ENCODE peak calls at places on chromosomes 1 and 21, in seven cellular contexts. One of them, this sample, is unnamed.

GRCh38 chr1:234925440-234926251 is 203.0 kb downstream of the TOMM20 start:
- DNase-seq in endodermal cell: peak
- DNase-seq in stomach: no peak
- DNase-seq in heart left ventricle: no peak
- DNase-seq in HL-60: no peak
- DNase-seq in hepatocyte: peak
- DNase-seq in fibroblast of villous mesenchyme: peak
- DNase-seq in this sample: peak

GRCh38 chr1:101820080-101820479 is 176.6 kb downstream of the OLFM3 start:
- DNase-seq in heart left ventricle: no peak
- DNase-seq in hepatocyte: peak
- DNase-seq in stomach: no peak
- DNase-seq in endodermal cell: peak
- DNase-seq in HL-60: peak
- DNase-seq in fibroblast of villous mesenchyme: peak
- DNase-seq in this sample: peak

GRCh38 chr1:219708919-219709318 is 96.0 kb upstream of the ZC3H11B start:
- DNase-seq in fibroblast of villous mesenchyme: no peak
- DNase-seq in endodermal cell: no peak
- DNase-seq in heart left ventricle: no peak
- DNase-seq in stomach: no peak
- DNase-seq in hepatocyte: no peak
- DNase-seq in HL-60: no peak
- DNase-seq in this sample: no peak

GRCh38 chr1:240293706-240294105 is 202.0 kb downstream of the FMN2 start:
- DNase-seq in endodermal cell: no peak
- DNase-seq in stomach: no peak
- DNase-seq in hepatocyte: no peak
- DNase-seq in heart left ventricle: no peak
- DNase-seq in HL-60: no peak
- DNase-seq in fibroblast of villous mesenchyme: no peak
- DNase-seq in this sample: no peak

GRCh38 chr1:58823481-58824010 is 39.7 kb upstream of the JUN start:
- DNase-seq in hepatocyte: peak
- DNase-seq in heart left ventricle: no peak
- DNase-seq in HL-60: no peak
- DNase-seq in fibroblast of villous mesenchyme: peak
- DNase-seq in stomach: peak
- DNase-seq in endodermal cell: no peak
- DNase-seq in this sample: peak

GRCh38 chr1:244968431-244968830 is 104.1 kb upstream of the HNRNPU start:
- DNase-seq in heart left ventricle: no peak
- DNase-seq in fibroblast of villous mesenchyme: no peak
- DNase-seq in HL-60: no peak
- DNase-seq in stomach: no peak
- DNase-seq in hepatocyte: no peak
- DNase-seq in endodermal cell: peak
- DNase-seq in this sample: peak

GRCh38 chr1:188958461-188959115 is 1519.1 kb downstream of the BRINP3 start:
- DNase-seq in fibroblast of villous mesenchyme: no peak
- DNase-seq in stomach: no peak
- DNase-seq in hepatocyte: no peak
- DNase-seq in HL-60: no peak
- DNase-seq in heart left ventricle: no peak
- DNase-seq in endodermal cell: no peak
- DNase-seq in this sample: no peak

GRCh38 chr1:172246521-172247390 is 173.7 kb upstream of the C1orf105 start:
- DNase-seq in fibroblast of villous mesenchyme: peak
- DNase-seq in stomach: no peak
- DNase-seq in HL-60: no peak
- DNase-seq in hepatocyte: no peak
- DNase-seq in heart left ventricle: no peak
- DNase-seq in endodermal cell: no peak
- DNase-seq in this sample: no peak

GRCh38 chr1:65431111-65431705 is 10.7 kb downstream of the LEPR start:
- DNase-seq in endodermal cell: no peak
- DNase-seq in heart left ventricle: no peak
- DNase-seq in HL-60: peak
- DNase-seq in stomach: no peak
- DNase-seq in hepatocyte: peak
- DNase-seq in fibroblast of villous mesenchyme: peak
- DNase-seq in this sample: peak

DNA sequence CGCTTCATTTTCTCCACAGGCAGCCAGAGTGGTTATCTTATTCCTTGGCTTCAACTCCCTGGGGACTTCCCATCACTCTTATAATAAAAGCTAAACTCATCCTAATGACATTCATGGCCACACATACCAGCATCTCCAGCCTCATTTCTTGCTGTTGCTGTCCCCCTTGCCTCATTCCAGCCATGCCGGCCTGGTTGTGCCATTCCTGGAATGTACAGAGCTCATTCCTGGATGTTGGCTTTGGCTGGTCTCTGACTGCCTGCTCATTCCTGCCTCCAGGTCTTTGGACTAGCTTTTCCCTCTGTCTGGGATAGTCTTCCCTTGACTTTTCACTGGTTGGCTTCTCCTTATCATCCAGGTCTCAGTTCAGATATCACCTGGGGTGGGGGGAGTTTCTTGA is 2.4 kb upstream of the PEF1 start:
- DNase-seq in hepatocyte: no peak
- DNase-seq in endodermal cell: no peak
- DNase-seq in stomach: no peak
- DNase-seq in fibroblast of villous mesenchyme: no peak
- DNase-seq in HL-60: no peak
- DNase-seq in heart left ventricle: no peak
- DNase-seq in this sample: peak
- TF ChIP-seq CTCF in hepatocyte: no peak
- TF ChIP-seq CTCF in endodermal cell: no peak
- TF ChIP-seq CTCF in stomach: no peak
- TF ChIP-seq CTCF in fibroblast of villous mesenchyme: no peak
- TF ChIP-seq CTCF in HL-60: no peak
- TF ChIP-seq CTCF in heart left ventricle: no peak
- TF ChIP-seq CTCF in this sample: peak

GRCh38 chr1:214550339-214551051 is 907 bp downstream of the PTPN14 start:
- DNase-seq in stomach: no peak
- DNase-seq in heart left ventricle: no peak
- DNase-seq in hepatocyte: no peak
- DNase-seq in endodermal cell: peak
- DNase-seq in fibroblast of villous mesenchyme: peak
- DNase-seq in HL-60: no peak
- DNase-seq in this sample: no peak
- H3K4me3 ChIP-seq in stomach: peak
- H3K4me3 ChIP-seq in heart left ventricle: peak
- H3K4me3 ChIP-seq in hepatocyte: peak
- H3K4me3 ChIP-seq in endodermal cell: peak
- H3K4me3 ChIP-seq in fibroblast of villous mesenchyme: peak
- H3K4me3 ChIP-seq in HL-60: no peak
- H3K4me3 ChIP-seq in this sample: peak

GRCh38 chr1:164706596-164706995 is 147.6 kb downstream of the PBX1 start:
- DNase-seq in heart left ventricle: no peak
- DNase-seq in hepatocyte: no peak
- DNase-seq in endodermal cell: no peak
- DNase-seq in fibroblast of villous mesenchyme: no peak
- DNase-seq in stomach: no peak
- DNase-seq in HL-60: no peak
- DNase-seq in this sample: no peak

GRCh38 chr1:164703971-164704411 is 145.0 kb downstream of the PBX1 start:
- DNase-seq in stomach: no peak
- DNase-seq in heart left ventricle: no peak
- DNase-seq in endodermal cell: no peak
- DNase-seq in fibroblast of villous mesenchyme: peak
- DNase-seq in HL-60: no peak
- DNase-seq in hepatocyte: no peak
- DNase-seq in this sample: no peak

GRCh38 chr1:164702664-164703063 is 143.7 kb downstream of the PBX1 start:
- DNase-seq in fibroblast of villous mesenchyme: no peak
- DNase-seq in HL-60: no peak
- DNase-seq in hepatocyte: no peak
- DNase-seq in endodermal cell: no peak
- DNase-seq in stomach: no peak
- DNase-seq in heart left ventricle: no peak
- DNase-seq in this sample: no peak

GRCh38 chr1:164703415-164703814 is 144.4 kb downstream of the PBX1 start:
- DNase-seq in hepatocyte: no peak
- DNase-seq in stomach: no peak
- DNase-seq in endodermal cell: no peak
- DNase-seq in heart left ventricle: no peak
- DNase-seq in HL-60: no peak
- DNase-seq in fibroblast of villous mesenchyme: no peak
- DNase-seq in this sample: no peak

GRCh38 chr1:164704954-164705353 is 146.0 kb downstream of the PBX1 start:
- DNase-seq in heart left ventricle: no peak
- DNase-seq in HL-60: no peak
- DNase-seq in endodermal cell: no peak
- DNase-seq in fibroblast of villous mesenchyme: no peak
- DNase-seq in hepatocyte: no peak
- DNase-seq in stomach: no peak
- DNase-seq in this sample: no peak
- TF ChIP-seq CTCF in heart left ventricle: no peak
- TF ChIP-seq CTCF in HL-60: no peak
- TF ChIP-seq CTCF in endodermal cell: peak
- TF ChIP-seq CTCF in fibroblast of villous mesenchyme: peak
- TF ChIP-seq CTCF in hepatocyte: peak
- TF ChIP-seq CTCF in stomach: no peak
- TF ChIP-seq CTCF in this sample: no peak

GRCh38 chr1:203680765-203681164 is 54.1 kb downstream of the ATP2B4 start:
- DNase-seq in endodermal cell: no peak
- DNase-seq in hepatocyte: no peak
- DNase-seq in stomach: no peak
- DNase-seq in heart left ventricle: no peak
- DNase-seq in HL-60: no peak
- DNase-seq in fibroblast of villous mesenchyme: no peak
- DNase-seq in this sample: no peak

GRCh38 chr1:203684077-203684476 is 57.4 kb downstream of the ATP2B4 start:
- DNase-seq in hepatocyte: no peak
- DNase-seq in heart left ventricle: no peak
- DNase-seq in fibroblast of villous mesenchyme: no peak
- DNase-seq in stomach: no peak
- DNase-seq in endodermal cell: no peak
- DNase-seq in HL-60: no peak
- DNase-seq in this sample: no peak

GRCh38 chr1:203681739-203682138 is 55.1 kb downstream of the ATP2B4 start:
- DNase-seq in stomach: no peak
- DNase-seq in HL-60: no peak
- DNase-seq in endodermal cell: no peak
- DNase-seq in heart left ventricle: no peak
- DNase-seq in fibroblast of villous mesenchyme: no peak
- DNase-seq in hepatocyte: no peak
- DNase-seq in this sample: no peak

GRCh38 chr1:203686091-203686632 is 59.5 kb downstream of the ATP2B4 start:
- DNase-seq in hepatocyte: peak
- DNase-seq in stomach: no peak
- DNase-seq in endodermal cell: no peak
- DNase-seq in heart left ventricle: no peak
- DNase-seq in HL-60: no peak
- DNase-seq in fibroblast of villous mesenchyme: peak
- DNase-seq in this sample: peak

GRCh38 chr1:203682401-203683383 is 56.1 kb downstream of the ATP2B4 start:
- DNase-seq in stomach: no peak
- DNase-seq in fibroblast of villous mesenchyme: no peak
- DNase-seq in hepatocyte: no peak
- DNase-seq in HL-60: no peak
- DNase-seq in endodermal cell: peak
- DNase-seq in heart left ventricle: no peak
- DNase-seq in this sample: peak
- H3K4me3 ChIP-seq in stomach: no peak
- H3K4me3 ChIP-seq in fibroblast of villous mesenchyme: no peak
- H3K4me3 ChIP-seq in hepatocyte: no peak
- H3K4me3 ChIP-seq in HL-60: no peak
- H3K4me3 ChIP-seq in endodermal cell: no peak
- H3K4me3 ChIP-seq in heart left ventricle: no peak
- H3K4me3 ChIP-seq in this sample: no peak

DNA sequence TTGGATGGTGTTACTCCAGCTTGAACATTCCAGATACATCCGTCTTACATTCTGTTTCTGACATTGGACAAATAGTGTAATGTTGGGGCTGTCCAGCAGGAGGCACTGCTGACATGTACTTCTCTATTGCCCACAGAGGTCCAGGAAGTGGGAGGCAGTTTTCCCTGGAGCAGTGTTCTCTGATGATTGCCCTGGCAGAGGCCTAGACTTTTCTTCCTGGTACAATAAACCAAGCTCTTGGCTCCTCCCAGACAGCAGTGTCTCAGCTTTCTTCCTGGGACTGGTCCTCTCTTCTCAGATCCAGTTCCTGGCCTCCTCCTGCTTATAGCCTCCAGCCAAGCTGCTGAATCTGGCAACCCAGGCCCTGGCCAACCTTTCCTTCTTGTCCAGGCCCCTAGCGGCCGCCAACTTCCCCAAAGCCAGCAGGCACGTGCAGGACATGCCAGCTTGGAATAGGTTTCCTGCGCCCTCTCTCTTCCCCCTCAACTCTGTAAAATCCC is 14.9 kb upstream of the IFNLR1 start:
- DNase-seq in fibroblast of villous mesenchyme: peak
- DNase-seq in HL-60: peak
- DNase-seq in stomach: peak
- DNase-seq in heart left ventricle: peak
- DNase-seq in endodermal cell: peak
- DNase-seq in hepatocyte: peak
- DNase-seq in this sample: peak
- TF ChIP-seq CTCF in fibroblast of villous mesenchyme: peak
- TF ChIP-seq CTCF in HL-60: peak
- TF ChIP-seq CTCF in stomach: no peak
- TF ChIP-seq CTCF in heart left ventricle: peak
- TF ChIP-seq CTCF in endodermal cell: peak
- TF ChIP-seq CTCF in hepatocyte: peak
- TF ChIP-seq CTCF in this sample: peak

GRCh38 chr21:44916965-44917364 is 3.7 kb downstream of the ITGB2 start:
- DNase-seq in heart left ventricle: no peak
- DNase-seq in endodermal cell: no peak
- DNase-seq in HL-60: no peak
- DNase-seq in stomach: no peak
- DNase-seq in hepatocyte: no peak
- DNase-seq in fibroblast of villous mesenchyme: no peak
- DNase-seq in this sample: no peak
- H3K4me3 ChIP-seq in heart left ventricle: no peak
- H3K4me3 ChIP-seq in endodermal cell: no peak
- H3K4me3 ChIP-seq in HL-60: no peak
- H3K4me3 ChIP-seq in stomach: no peak
- H3K4me3 ChIP-seq in hepatocyte: no peak
- H3K4me3 ChIP-seq in fibroblast of villous mesenchyme: no peak
- H3K4me3 ChIP-seq in this sample: no peak

This sample was measured in AG10803.